ENCODE peak calls at places on chromosome 15, in eight cellular contexts. One of them, this sample, is unnamed.

GRCh38 chr15:89150762-89151305 is 62.6 kb downstream of the ABHD2 start:
- DNase-seq in 8988T: no peak
- DNase-seq in MCF 10A: no peak
- DNase-seq in bronchial epithelial cell: no peak
- DNase-seq in A172: no peak
- DNase-seq in T-helper 1 cell: no peak
- DNase-seq in KBM-7: peak; percentile 47
- DNase-seq in AG08395: no peak
- DNase-seq in this sample: no peak

GRCh38 chr15:89034305-89034704 is 54.0 kb upstream of the ABHD2 start:
- DNase-seq in 8988T: peak; percentile 28
- DNase-seq in MCF 10A: peak; percentile 33
- DNase-seq in bronchial epithelial cell: no peak
- DNase-seq in A172: no peak
- DNase-seq in T-helper 1 cell: no peak
- DNase-seq in KBM-7: peak; percentile 55
- DNase-seq in AG08395: peak; percentile 40
- DNase-seq in this sample: no peak

GRCh38 chr15:89356634-89357298 is 22.1 kb upstream of the POLG start:
- DNase-seq in 8988T: no peak
- DNase-seq in MCF 10A: peak; percentile 39
- DNase-seq in bronchial epithelial cell: peak; percentile 15
- DNase-seq in A172: peak; percentile 13
- DNase-seq in T-helper 1 cell: no peak
- DNase-seq in KBM-7: no peak
- DNase-seq in AG08395: peak; percentile 38
- DNase-seq in this sample: peak; percentile 35

GRCh38 chr15:66615175-66615495 is 49.3 kb upstream of the LCTL start:
- DNase-seq in 8988T: no peak
- DNase-seq in MCF 10A: no peak
- DNase-seq in bronchial epithelial cell: no peak
- DNase-seq in A172: no peak
- DNase-seq in T-helper 1 cell: no peak
- DNase-seq in KBM-7: peak; percentile 74
- DNase-seq in AG08395: no peak
- DNase-seq in this sample: no peak

GRCh38 chr15:54250351-54250750 is 272.1 kb downstream of the UNC13C start:
- DNase-seq in 8988T: no peak
- DNase-seq in MCF 10A: no peak
- DNase-seq in bronchial epithelial cell: no peak
- DNase-seq in A172: no peak
- DNase-seq in T-helper 1 cell: no peak
- DNase-seq in KBM-7: no peak
- DNase-seq in AG08395: no peak
- DNase-seq in this sample: no peak

GRCh38 chr15:101033801-101034200 is 114.6 kb downstream of the LRRK1 start:
- DNase-seq in 8988T: no peak
- DNase-seq in MCF 10A: no peak
- DNase-seq in bronchial epithelial cell: peak; percentile 57
- DNase-seq in A172: no peak
- DNase-seq in T-helper 1 cell: no peak
- DNase-seq in KBM-7: no peak
- DNase-seq in AG08395: no peak
- DNase-seq in this sample: no peak

GRCh38 chr15:57555270-57555669 is 36.4 kb upstream of the MYZAP start:
- DNase-seq in 8988T: no peak
- DNase-seq in MCF 10A: no peak
- DNase-seq in bronchial epithelial cell: no peak
- DNase-seq in A172: no peak
- DNase-seq in T-helper 1 cell: no peak
- DNase-seq in KBM-7: no peak
- DNase-seq in AG08395: peak; percentile 18
- DNase-seq in this sample: no peak

GRCh38 chr15:99507016-99507731 is 58.6 kb upstream of the MEF2A start:
- DNase-seq in 8988T: no peak
- DNase-seq in MCF 10A: no peak
- DNase-seq in bronchial epithelial cell: no peak
- DNase-seq in A172: no peak
- DNase-seq in T-helper 1 cell: no peak
- DNase-seq in KBM-7: no peak
- DNase-seq in AG08395: peak; percentile 17
- DNase-seq in this sample: peak; percentile 64

GRCh38 chr15:78752492-78753358 is 58.5 kb downstream of the ADAMTS7 start:
- DNase-seq in 8988T: no peak
- DNase-seq in MCF 10A: no peak
- DNase-seq in bronchial epithelial cell: no peak
- DNase-seq in A172: no peak
- DNase-seq in T-helper 1 cell: no peak
- DNase-seq in KBM-7: no peak
- DNase-seq in AG08395: no peak
- DNase-seq in this sample: no peak